ENCODE peak calls at places on chromosome 22, in eight cellular contexts. C, H, P, K, J, R, Y and A are unnamed samples.

GRCh38 chr22:39097098-39098020 is at the start of gene APOBEC3H:
- DNase-seq in C (peak; percentile 47), H (no peak), P (no peak), K (no peak), J (no peak), R (no peak), Y (no peak), A (no peak)

GRCh38 chr22:46104170-46104880 is 46.0 kb upstream of the PPARA start:
- DNase-seq in C (no peak), H (no peak), P (no peak), K (no peak), J (no peak), R (peak; percentile 59), Y (peak; percentile 59), A (no peak)

GRCh38 chr22:49555526-49555925 is 272.1 kb downstream of the BRD1 start:
- DNase-seq in C (no peak), H (no peak), P (peak; percentile 37), K (no peak), J (no peak), R (no peak), Y (no peak), A (no peak)

GRCh38 chr22:48262596-48263430 is 1500.4 kb downstream of the TBC1D22A start:
- DNase-seq in C (no peak), H (no peak), P (no peak), K (no peak), J (no peak), R (no peak), Y (no peak), A (no peak)

GRCh38 chr22:47345025-47345424 is 582.6 kb downstream of the TBC1D22A start:
- DNase-seq in C (no peak), H (no peak), P (no peak), K (no peak), J (no peak), R (no peak), Y (no peak), A (no peak)

GRCh38 chr22:48644108-48644507 is 1183.6 kb downstream of the BRD1 start:
- DNase-seq in C (no peak), H (no peak), P (no peak), K (no peak), J (no peak), R (no peak), Y (no peak), A (no peak)

GRCh38 chr22:36580846-36581245 is 51.9 kb upstream of the EIF3D start:
- DNase-seq in C (no peak), H (no peak), P (no peak), K (no peak), J (no peak), R (no peak), Y (no peak), A (no peak)

GRCh38 chr22:26646158-26646557 is 11.2 kb upstream of the MIAT start:
- DNase-seq in C (peak; percentile 66), H (no peak), P (no peak), K (no peak), J (peak; percentile 44), R (no peak), Y (no peak), A (no peak)

GRCh38 chr22:26047920-26048319 is 121.3 kb upstream of the SEZ6L start:
- DNase-seq in C (no peak), H (no peak), P (no peak), K (no peak), J (no peak), R (no peak), Y (no peak), A (no peak)

GRCh38 chr22:31130873-31131272 is 8.1 kb downstream of the INPP5J start:
- DNase-seq in C (no peak), H (no peak), P (no peak), K (no peak), J (no peak), R (no peak), Y (no peak), A (no peak)

GRCh38 chr22:33819743-33820142 is 100.5 kb downstream of the LARGE1 start:
- DNase-seq in C (no peak), H (no peak), P (no peak), K (no peak), J (no peak), R (no peak), Y (no peak), A (no peak)